ENCODE peak calls at places on chromosomes 5 and 9, in six cellular contexts. U is left ventricle myocardium superior, C is HTR-8/SVneo, V is H9, B is foreskin fibroblast, K is NCI-H1105. R is an unnamed sample.

GRCh38 chr5:68415177-68416085 is 199.9 kb downstream of the PIK3R1 start:
- DNase-seq in K (no peak), B (no peak), V (no peak), U (no peak), C (no peak), R (no peak)

GRCh38 chr9:84750152-84750865 is 80.8 kb downstream of the NTRK2 start:
- DNase-seq in C (no peak), B (no peak), V (no peak), U (no peak), K (no peak), R (no peak)

GRCh38 chr5:151591144-151591819 is at the start of gene FAT2:
- DNase-seq in V (peak; percentile 81), C (no peak), K (no peak), B (no peak), U (no peak), R (peak; percentile 96)

GRCh38 chr5:8788246-8788645 is 757.6 kb downstream of the SEMA5A start:
- DNase-seq in V (no peak), B (no peak), K (no peak), U (no peak), C (no peak), R (no peak)

GRCh38 chr9:128048663-128049062 is 18.5 kb downstream of the NAIF1 start:
- DNase-seq in U (no peak), K (no peak), B (no peak), C (no peak), V (no peak), R (no peak)

GRCh38 chr9:21711504-21711903 is 90.9 kb upstream of the MTAP start:
- DNase-seq in B (no peak), K (no peak), U (no peak), V (peak; percentile 30), C (no peak), R (no peak)

GRCh38 chr9:111298831-111299603 is 31.0 kb downstream of the OR2K2 start:
- DNase-seq in C (peak; percentile 36), B (peak; percentile 59), V (no peak), U (peak; percentile 67), K (peak; percentile 2), R (peak; percentile 49)

GRCh38 chr5:69213513-69214215 is 21.0 kb upstream of the CDK7 start:
- DNase-seq in U (no peak), C (no peak), B (peak; percentile 73), K (no peak), V (no peak), R (no peak)

GRCh38 chr5:175390352-175391083 is 53.5 kb downstream of the DRD1 start:
- DNase-seq in K (no peak), C (no peak), B (no peak), U (no peak), V (no peak), R (no peak)

GRCh38 chr5:56190500-56190899 is 42.6 kb downstream of the ANKRD55 start:
- DNase-seq in C (no peak), K (no peak), B (peak; percentile 89), V (no peak), U (no peak), R (no peak)

GRCh38 chr5:55415071-55415470 is 107.3 kb downstream of the MTREX start:
- DNase-seq in B (no peak), U (no peak), V (no peak), K (no peak), C (no peak), R (no peak)